ENCODE peak calls at places on chromosomes 16 and 17, in eight cellular contexts. One of them, this sample, is unnamed.

GRCh38 chr17:83173997-83174858 is 94.8 kb downstream of the METRNL start:
- DNase-seq in Caco-2: peak; percentile 88
- DNase-seq in RWPE1: no peak
- DNase-seq in cardiac muscle cell: peak; percentile 55
- DNase-seq in coronary artery: peak; percentile 68
- DNase-seq in SK-N-SH: no peak
- DNase-seq in stomach: no peak
- DNase-seq in CD8-positive, alpha-beta T cell: no peak
- DNase-seq in this sample: peak; percentile 72

GRCh38 chr17:36527851-36528250 is 6.8 kb downstream of the MYO19 start:
- DNase-seq in Caco-2: no peak
- DNase-seq in RWPE1: no peak
- DNase-seq in cardiac muscle cell: no peak
- DNase-seq in coronary artery: no peak
- DNase-seq in SK-N-SH: no peak
- DNase-seq in stomach: no peak
- DNase-seq in CD8-positive, alpha-beta T cell: no peak
- DNase-seq in this sample: no peak

GRCh38 chr16:1378087-1378803 is 26.5 kb downstream of the GNPTG start:
- DNase-seq in Caco-2: no peak
- DNase-seq in RWPE1: no peak
- DNase-seq in cardiac muscle cell: no peak
- DNase-seq in coronary artery: no peak
- DNase-seq in SK-N-SH: no peak
- DNase-seq in stomach: no peak
- DNase-seq in CD8-positive, alpha-beta T cell: no peak
- DNase-seq in this sample: no peak

GRCh38 chr17:14871921-14872320 is 393.2 kb downstream of the PMP22 start:
- DNase-seq in Caco-2: no peak
- DNase-seq in RWPE1: peak; percentile 8
- DNase-seq in cardiac muscle cell: peak; percentile 66
- DNase-seq in coronary artery: no peak
- DNase-seq in SK-N-SH: no peak
- DNase-seq in stomach: no peak
- DNase-seq in CD8-positive, alpha-beta T cell: no peak
- DNase-seq in this sample: no peak

GRCh38 chr17:77963441-77963840 is 4.9 kb downstream of the TNRC6C start:
- DNase-seq in Caco-2: no peak
- DNase-seq in RWPE1: no peak
- DNase-seq in cardiac muscle cell: peak; percentile 95
- DNase-seq in coronary artery: no peak
- DNase-seq in SK-N-SH: peak; percentile 77
- DNase-seq in stomach: no peak
- DNase-seq in CD8-positive, alpha-beta T cell: peak; percentile 13
- DNase-seq in this sample: no peak

GRCh38 chr16:1310832-1311200 is 1.4 kb downstream of the UBE2I start:
- DNase-seq in Caco-2: no peak
- DNase-seq in RWPE1: no peak
- DNase-seq in cardiac muscle cell: no peak
- DNase-seq in coronary artery: no peak
- DNase-seq in SK-N-SH: no peak
- DNase-seq in stomach: peak; percentile 29
- DNase-seq in CD8-positive, alpha-beta T cell: no peak
- DNase-seq in this sample: peak; percentile 89

GRCh38 chr16:30183961-30184429 is 593 bp downstream of the CORO1A start:
- DNase-seq in Caco-2: no peak
- DNase-seq in RWPE1: no peak
- DNase-seq in cardiac muscle cell: no peak
- DNase-seq in coronary artery: no peak
- DNase-seq in SK-N-SH: peak; percentile 44
- DNase-seq in stomach: peak; percentile 53
- DNase-seq in CD8-positive, alpha-beta T cell: peak; percentile 59
- DNase-seq in this sample: peak; percentile 96

GRCh38 chr17:76781056-76781982 is 43.4 kb downstream of the MFSD11 start:
- DNase-seq in Caco-2: peak; percentile 30
- DNase-seq in RWPE1: no peak
- DNase-seq in cardiac muscle cell: no peak
- DNase-seq in coronary artery: no peak
- DNase-seq in SK-N-SH: no peak
- DNase-seq in stomach: no peak
- DNase-seq in CD8-positive, alpha-beta T cell: no peak
- DNase-seq in this sample: no peak

GRCh38 chr16:8818499-8819270 is 21.0 kb downstream of the PMM2 start:
- DNase-seq in Caco-2: no peak
- DNase-seq in RWPE1: no peak
- DNase-seq in cardiac muscle cell: no peak
- DNase-seq in coronary artery: no peak
- DNase-seq in SK-N-SH: no peak
- DNase-seq in stomach: no peak
- DNase-seq in CD8-positive, alpha-beta T cell: no peak
- DNase-seq in this sample: no peak
- TF ChIP-seq CTCF in Caco-2: no peak
- TF ChIP-seq CTCF in RWPE1: no peak
- TF ChIP-seq CTCF in cardiac muscle cell: no peak
- TF ChIP-seq CTCF in coronary artery: no peak
- TF ChIP-seq CTCF in SK-N-SH: no peak
- TF ChIP-seq CTCF in stomach: no peak
- TF ChIP-seq CTCF in CD8-positive, alpha-beta T cell: no peak
- TF ChIP-seq CTCF in this sample: no peak

DNA sequence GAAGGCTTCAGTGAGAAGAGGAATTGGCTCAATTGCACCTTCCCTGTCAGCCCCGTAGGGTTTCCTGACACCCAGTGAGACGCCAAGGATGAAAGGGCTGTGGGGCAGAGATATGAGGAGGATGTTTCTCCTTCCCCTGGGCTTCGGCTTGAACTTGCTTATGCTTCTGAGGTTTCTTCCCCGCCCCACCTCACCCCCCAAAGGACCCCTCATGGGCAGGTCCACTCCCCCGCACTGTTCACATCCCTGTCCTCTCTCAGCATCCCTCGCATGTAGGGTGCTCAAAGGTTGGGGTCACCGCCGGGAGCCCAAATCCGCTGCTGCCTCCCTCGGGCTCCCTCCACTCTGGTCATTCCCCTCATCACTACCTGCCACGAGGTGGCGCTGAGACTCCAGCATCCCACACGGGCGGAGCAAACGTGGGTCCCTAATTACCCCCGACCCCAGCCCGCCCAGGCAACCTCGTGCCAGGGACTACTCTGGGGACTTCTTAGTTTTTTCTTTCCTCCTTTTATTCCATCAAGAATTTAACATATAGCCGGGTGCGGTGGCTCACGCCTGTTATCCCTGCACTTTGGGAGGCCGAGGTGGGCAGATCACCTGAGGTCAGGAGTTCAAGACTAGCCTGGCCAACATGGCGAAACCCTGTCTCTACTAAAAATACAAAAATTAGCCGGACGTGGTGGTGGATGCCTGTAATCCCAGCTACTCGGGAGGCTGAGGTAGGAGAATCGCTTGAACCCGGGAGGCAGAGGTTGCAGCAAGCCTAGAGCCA is 3.3 kb upstream of the TRARG1 start:
- DNase-seq in Caco-2: peak; percentile 80
- DNase-seq in RWPE1: peak; percentile 50
- DNase-seq in cardiac muscle cell: peak; percentile 59
- DNase-seq in coronary artery: no peak
- DNase-seq in SK-N-SH: peak; percentile 90
- DNase-seq in stomach: peak; percentile 73
- DNase-seq in CD8-positive, alpha-beta T cell: peak; percentile 49
- DNase-seq in this sample: peak; percentile 89
- TF ChIP-seq CTCF in Caco-2: peak; percentile 87
- TF ChIP-seq CTCF in RWPE1: peak; percentile 83
- TF ChIP-seq CTCF in cardiac muscle cell: peak; percentile 80
- TF ChIP-seq CTCF in coronary artery: peak; percentile 80
- TF ChIP-seq CTCF in SK-N-SH: peak; percentile 83
- TF ChIP-seq CTCF in stomach: peak; percentile 67
- TF ChIP-seq CTCF in CD8-positive, alpha-beta T cell: peak; percentile 88
- TF ChIP-seq CTCF in this sample: peak; percentile 84

GRCh38 chr17:46193626-46194392 is 580 bp upstream of the KANSL1 start:
- DNase-seq in Caco-2: peak; percentile 94
- DNase-seq in RWPE1: peak; percentile 96
- DNase-seq in cardiac muscle cell: peak; percentile 99
- DNase-seq in coronary artery: peak; percentile 96
- DNase-seq in SK-N-SH: peak; percentile 98
- DNase-seq in stomach: peak; percentile 95
- DNase-seq in CD8-positive, alpha-beta T cell: peak; percentile 92
- DNase-seq in this sample: peak; percentile 100

GRCh38 chr17:46194393-46195216 is 1.4 kb upstream of the KANSL1 start:
- DNase-seq in Caco-2: peak; percentile 40
- DNase-seq in RWPE1: peak; percentile 56
- DNase-seq in cardiac muscle cell: peak; percentile 72
- DNase-seq in coronary artery: no peak
- DNase-seq in SK-N-SH: peak; percentile 58
- DNase-seq in stomach: no peak
- DNase-seq in CD8-positive, alpha-beta T cell: peak; percentile 28
- DNase-seq in this sample: no peak

GRCh38 chr17:46192211-46192483 is 1.1 kb downstream of the KANSL1 start:
- DNase-seq in Caco-2: no peak
- DNase-seq in RWPE1: no peak
- DNase-seq in cardiac muscle cell: no peak
- DNase-seq in coronary artery: no peak
- DNase-seq in SK-N-SH: no peak
- DNase-seq in stomach: no peak
- DNase-seq in CD8-positive, alpha-beta T cell: no peak
- DNase-seq in this sample: no peak

GRCh38 chr17:46192484-46193245 is 564 bp downstream of the KANSL1 start:
- DNase-seq in Caco-2: peak; percentile 74
- DNase-seq in RWPE1: peak; percentile 68
- DNase-seq in cardiac muscle cell: peak; percentile 83
- DNase-seq in coronary artery: peak; percentile 79
- DNase-seq in SK-N-SH: peak; percentile 89
- DNase-seq in stomach: peak; percentile 57
- DNase-seq in CD8-positive, alpha-beta T cell: peak; percentile 34
- DNase-seq in this sample: peak; percentile 93

DNA sequence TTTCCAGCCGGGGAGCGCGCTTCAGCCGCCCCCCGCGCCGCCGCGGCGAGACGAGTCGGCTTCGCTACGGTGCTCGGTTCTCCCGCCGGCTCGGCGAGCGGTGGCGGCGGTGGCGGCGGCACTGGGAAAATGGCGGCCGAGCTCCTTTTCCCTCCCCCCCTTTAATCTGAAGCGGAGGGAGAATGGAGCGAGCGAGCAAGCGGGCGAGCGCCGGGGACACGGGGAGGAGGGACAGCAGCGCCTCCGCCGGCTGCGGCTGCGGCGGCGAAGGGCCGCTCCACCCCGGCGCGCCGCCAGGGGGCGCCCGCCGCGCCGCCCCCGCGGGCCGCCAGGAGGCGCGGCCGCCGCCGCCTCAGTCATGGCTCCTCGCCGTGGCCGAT is at the start of gene KANSL1:
- DNase-seq in Caco-2: peak; percentile 90
- DNase-seq in RWPE1: peak; percentile 96
- DNase-seq in cardiac muscle cell: peak; percentile 97
- DNase-seq in coronary artery: peak; percentile 88
- DNase-seq in SK-N-SH: peak; percentile 99
- DNase-seq in stomach: peak; percentile 85
- DNase-seq in CD8-positive, alpha-beta T cell: peak; percentile 80
- DNase-seq in this sample: peak; percentile 99
- TF ChIP-seq CTCF in Caco-2: no peak
- TF ChIP-seq CTCF in RWPE1: peak; percentile 100
- TF ChIP-seq CTCF in cardiac muscle cell: peak; percentile 50
- TF ChIP-seq CTCF in coronary artery: peak; percentile 27
- TF ChIP-seq CTCF in SK-N-SH: no peak
- TF ChIP-seq CTCF in stomach: no peak
- TF ChIP-seq CTCF in CD8-positive, alpha-beta T cell: no peak
- TF ChIP-seq CTCF in this sample: peak; percentile 55

GRCh38 chr16:49527621-49528020 is 154.0 kb downstream of the C16orf78 start:
- DNase-seq in Caco-2: no peak
- DNase-seq in RWPE1: no peak
- DNase-seq in cardiac muscle cell: peak; percentile 14
- DNase-seq in coronary artery: no peak
- DNase-seq in SK-N-SH: peak; percentile 58
- DNase-seq in stomach: no peak
- DNase-seq in CD8-positive, alpha-beta T cell: no peak
- DNase-seq in this sample: peak; percentile 73
- TF ChIP-seq CTCF in Caco-2: no peak
- TF ChIP-seq CTCF in RWPE1: no peak
- TF ChIP-seq CTCF in cardiac muscle cell: no peak
- TF ChIP-seq CTCF in coronary artery: no peak
- TF ChIP-seq CTCF in SK-N-SH: no peak
- TF ChIP-seq CTCF in stomach: no peak
- TF ChIP-seq CTCF in CD8-positive, alpha-beta T cell: no peak
- TF ChIP-seq CTCF in this sample: no peak

DNA sequence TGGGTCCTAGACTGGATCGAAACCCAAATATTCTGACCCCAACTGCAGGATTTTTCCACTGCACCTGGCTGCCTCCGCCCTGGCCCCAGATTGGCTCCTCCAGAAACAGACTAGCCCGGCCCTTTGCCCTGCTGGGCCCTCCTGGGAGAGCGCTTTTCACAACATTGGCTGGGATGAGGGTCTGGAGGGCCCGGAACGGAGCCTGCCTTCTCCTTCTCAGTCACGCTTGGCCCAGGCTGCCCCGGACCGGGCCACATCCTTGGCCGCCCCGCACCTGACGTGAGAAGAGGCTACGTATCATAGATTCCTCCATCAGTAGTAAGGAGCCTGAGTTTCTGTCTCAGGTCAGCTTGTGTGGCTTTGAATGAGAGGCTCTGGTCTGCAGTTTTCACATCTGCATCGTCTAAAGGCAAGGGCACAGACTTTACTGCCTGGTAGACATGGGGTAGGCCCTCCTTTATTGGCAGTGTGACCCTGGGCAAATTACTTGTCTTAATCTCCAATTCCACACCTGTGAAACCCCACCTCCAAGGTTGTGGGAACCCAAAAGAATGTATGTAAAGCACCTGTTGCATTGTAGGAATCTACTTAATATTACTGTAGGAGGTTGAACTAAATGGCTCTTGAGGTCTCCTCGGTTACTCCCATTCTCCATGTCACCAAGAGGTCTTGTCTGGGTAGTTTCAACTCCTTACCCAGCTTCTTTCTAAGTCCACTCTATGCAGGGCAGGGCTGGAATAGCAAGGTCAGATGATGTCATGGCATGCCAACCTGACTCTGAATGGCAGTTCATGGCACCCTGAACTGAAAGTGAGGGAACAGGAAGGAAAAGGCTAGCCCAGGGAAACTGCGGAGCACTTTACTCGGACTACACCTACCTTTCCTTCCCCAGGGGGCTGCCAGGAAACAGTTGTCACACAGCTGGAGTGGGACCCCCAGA is 666 bp downstream of the LRRC3C start:
- DNase-seq in Caco-2: peak; percentile 65
- DNase-seq in RWPE1: no peak
- DNase-seq in cardiac muscle cell: no peak
- DNase-seq in coronary artery: no peak
- DNase-seq in SK-N-SH: peak; percentile 52
- DNase-seq in stomach: peak; percentile 46
- DNase-seq in CD8-positive, alpha-beta T cell: no peak
- DNase-seq in this sample: peak; percentile 87
- TF ChIP-seq CTCF in Caco-2: no peak
- TF ChIP-seq CTCF in RWPE1: no peak
- TF ChIP-seq CTCF in cardiac muscle cell: no peak
- TF ChIP-seq CTCF in coronary artery: no peak
- TF ChIP-seq CTCF in SK-N-SH: no peak
- TF ChIP-seq CTCF in stomach: no peak
- TF ChIP-seq CTCF in CD8-positive, alpha-beta T cell: no peak
- TF ChIP-seq CTCF in this sample: peak; percentile 3